ENCODE peak calls at places on chromosome X, in six cellular contexts. G is brain microvascular endothelial cell, T is iPS DF 6.9, Z is kidney, H is SJSA1, P is testis. W is an unnamed sample.

GRCh38 chrX:153306527-153307115 is 14.9 kb downstream of the PNMA6F start:
- DNase-seq in Z (peak; percentile 61), H (no peak), G (no peak), T (no peak), P (no peak), W (no peak)

GRCh38 chrX:153505361-153505760 is 10.6 kb downstream of the BGN start:
- DNase-seq in Z (no peak), G (no peak), T (no peak), H (no peak), P (no peak), W (no peak)

GRCh38 chrX:24515447-24515846 is 50.4 kb downstream of the PDK3 start:
- DNase-seq in T (no peak), G (peak; percentile 5), P (peak; percentile 36), Z (no peak), H (no peak), W (no peak)

GRCh38 chrX:43971966-43972961 is 926 bp downstream of the NDP start:
- DNase-seq in P (no peak), Z (no peak), T (no peak), H (peak; percentile 19), G (no peak), W (no peak)

GRCh38 chrX:38612281-38612680 is 50.9 kb downstream of the TSPAN7 start:
- DNase-seq in G (no peak), Z (no peak), T (no peak), H (no peak), P (no peak), W (no peak)

GRCh38 chrX:23387826-23388225 is 53.2 kb downstream of the PTCHD1 start:
- DNase-seq in Z (no peak), G (no peak), T (no peak), H (no peak), P (no peak), W (no peak)

GRCh38 chrX:15493118-15494082 is at the start of gene PIR:
- DNase-seq in T (no peak), H (peak; percentile 76), P (peak; percentile 90), G (peak; percentile 77), Z (peak; percentile 93), W (peak; percentile 94)

GRCh38 chrX:150813922-150814321 is 84.5 kb downstream of the CD99L2 start:
- DNase-seq in Z (no peak), G (no peak), H (no peak), T (no peak), P (no peak), W (no peak)

GRCh38 chrX:101393530-101394305 is 2.9 kb downstream of the RPL36A start:
- DNase-seq in H (no peak), T (no peak), Z (no peak), G (no peak), P (no peak), W (no peak)

GRCh38 chrX:7690842-7691241 is 152.1 kb upstream of the VCX start:
- DNase-seq in P (no peak), G (no peak), H (no peak), Z (no peak), T (no peak), W (no peak)

GRCh38 chrX:39766085-39766726 is 331.6 kb downstream of the BCOR start:
- DNase-seq in G (no peak), H (no peak), Z (no peak), T (no peak), P (no peak), W (no peak)

GRCh38 chrX:149871940-149872339 is 9.0 kb upstream of the MAGEA8 start:
- DNase-seq in G (peak; percentile 23), T (peak; percentile 27), H (peak; percentile 25), P (peak; percentile 24), Z (peak; percentile 32), W (no peak)

GRCh38 chrX:153878969-153879653 is 6.9 kb downstream of the L1CAM start:
- DNase-seq in P (no peak), Z (no peak), T (no peak), H (no peak), G (no peak), W (no peak)

GRCh38 chrX:10444204-10444603 is 176.2 kb downstream of the MID1 start:
- DNase-seq in G (no peak), Z (no peak), T (no peak), P (no peak), H (peak; percentile 1), W (no peak)

GRCh38 chrX:86014421-86014820 is 32.9 kb downstream of the CHM start:
- DNase-seq in G (no peak), P (no peak), H (peak; percentile 1), T (no peak), Z (no peak), W (no peak)

GRCh38 chrX:9724711-9725110 is 40.9 kb downstream of the GPR143 start:
- DNase-seq in T (no peak), P (no peak), H (no peak), G (peak; percentile 28), Z (no peak), W (no peak)

GRCh38 chrX:41449615-41450014 is 2.5 kb downstream of the NYX start:
- DNase-seq in G (no peak), H (peak; percentile 14), P (no peak), Z (no peak), T (no peak), W (no peak)

GRCh38 chrX:71871367-71871766 is 39.3 kb upstream of the NHSL2 start:
- DNase-seq in P (no peak), G (peak; percentile 12), H (no peak), T (no peak), Z (peak; percentile 71), W (no peak)

GRCh38 chrX:73683236-73683859 is 120.4 kb downstream of the CHIC1 start:
- DNase-seq in P (no peak), G (peak; percentile 2), Z (no peak), T (no peak), H (no peak), W (no peak)

DNA sequence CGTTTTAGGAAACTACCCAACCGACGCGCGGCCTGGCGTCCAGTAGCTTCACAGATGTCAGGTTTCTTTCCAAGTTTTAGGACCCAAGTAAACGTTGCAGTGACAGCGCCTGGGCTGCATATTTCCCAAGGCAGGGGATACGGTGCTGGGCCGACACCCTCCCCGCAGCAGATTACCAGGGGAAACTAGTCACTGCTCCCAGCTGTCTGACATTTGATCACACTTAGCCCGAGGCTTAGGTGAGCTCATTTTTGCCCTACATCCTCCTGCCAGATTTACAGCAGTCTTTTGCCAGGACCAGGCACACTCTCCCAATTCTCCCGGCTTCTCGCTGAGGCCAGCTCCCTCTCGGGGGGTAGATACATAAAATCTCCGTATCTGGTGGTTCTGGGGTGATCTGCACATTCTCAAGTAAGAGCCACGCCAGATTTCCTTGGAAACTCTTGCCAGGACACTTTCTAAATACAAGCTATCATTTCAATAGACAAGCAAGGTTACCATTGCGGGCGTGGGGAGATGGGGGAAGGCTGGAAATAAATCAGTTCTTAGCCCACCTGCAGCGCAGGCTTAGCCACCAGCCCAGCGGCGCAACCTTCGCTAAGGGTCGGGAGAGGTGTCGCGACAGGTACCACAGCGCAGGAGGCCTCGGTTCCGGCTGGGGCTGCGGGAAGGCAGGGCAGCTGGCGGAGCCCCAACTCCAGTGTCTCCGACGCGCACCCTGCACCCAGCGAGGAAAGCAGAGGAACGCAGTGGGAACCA is 2.5 kb upstream of the SOX3 start:
- DNase-seq in H (no peak), Z (no peak), G (no peak), P (no peak), T (no peak), W (no peak)
- H3K4me3 ChIP-seq in H (no peak overlapping the region), Z (no peak overlapping the region), G (no peak overlapping the region), P (no peak overlapping the region), T (peak overlapping the region; percentile 31), W (no peak overlapping the region)

DNA sequence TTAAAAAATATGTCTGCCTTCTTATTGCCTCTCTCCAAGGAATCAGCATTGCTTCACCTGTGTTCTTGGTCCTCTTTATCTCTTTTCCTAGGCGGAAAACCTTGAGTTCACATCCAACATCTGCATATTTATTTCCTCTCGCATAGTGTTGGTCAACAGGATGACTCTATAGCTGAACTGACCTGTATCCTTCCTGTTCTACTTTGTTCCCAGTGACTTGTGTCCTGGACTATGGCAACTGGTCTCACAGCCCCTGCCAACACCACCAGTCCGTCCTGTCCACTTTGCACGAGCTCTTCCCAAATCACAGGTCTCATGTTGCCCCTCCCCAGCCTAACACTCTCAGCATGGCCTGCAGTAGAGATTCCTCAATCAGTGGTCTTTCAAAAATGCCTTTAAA is 2.0 kb downstream of the DIPK2B start:
- DNase-seq in T (no peak), G (no peak), Z (no peak), P (no peak), H (no peak), W (no peak)
- H3K4me3 ChIP-seq in T (no peak overlapping the region), G (no peak overlapping the region), Z (no peak overlapping the region), P (no peak overlapping the region), H (no peak overlapping the region), W (peak overlapping the region; percentile 36)

GRCh38 chrX:1029494-1029893 is 183.0 kb downstream of the CRLF2 start:
- DNase-seq in P (no peak), G (no peak), T (no peak), H (no peak), Z (no peak), W (peak; percentile 20)

GRCh38 chrX:1027680-1028079 is 184.8 kb downstream of the CRLF2 start:
- DNase-seq in Z (no peak), P (no peak), G (no peak), T (no peak), H (no peak), W (no peak)

GRCh38 chrX:1026263-1027015 is 186.0 kb downstream of the CRLF2 start:
- DNase-seq in T (no peak), P (peak; percentile 18), H (no peak), G (no peak), Z (no peak), W (no peak)

GRCh38 chrX:1025413-1025812 is 187.0 kb downstream of the CRLF2 start:
- DNase-seq in P (no peak), T (no peak), G (no peak), H (no peak), Z (no peak), W (no peak)

GRCh38 chrX:1027133-1027532 is 185.3 kb downstream of the CRLF2 start:
- DNase-seq in P (no peak), G (no peak), H (no peak), T (no peak), Z (no peak), W (peak; percentile 40)
- H3K4me3 ChIP-seq in P (no peak overlapping the region), G (no peak overlapping the region), H (no peak overlapping the region), T (no peak overlapping the region), Z (no peak overlapping the region), W (no peak overlapping the region)

GRCh38 chrX:136778914-136779313 is 1.8 kb downstream of the ARHGEF6 start:
- DNase-seq in T (no peak), Z (no peak), P (no peak), G (no peak), H (no peak), W (no peak)

GRCh38 chrX:136781180-136781797 is 557 bp upstream of the ARHGEF6 start:
- DNase-seq in P (no peak), Z (no peak), G (peak; percentile 3), T (no peak), H (peak; percentile 20), W (no peak)

GRCh38 chrX:136779346-136779781 is 1.4 kb downstream of the ARHGEF6 start:
- DNase-seq in G (no peak), H (peak; percentile 7), Z (no peak), P (no peak), T (no peak), W (no peak)

GRCh38 chrX:136780241-136780640 is 491 bp downstream of the ARHGEF6 start:
- DNase-seq in Z (no peak), G (no peak), T (no peak), P (no peak), H (peak; percentile 18), W (no peak)

DNA sequence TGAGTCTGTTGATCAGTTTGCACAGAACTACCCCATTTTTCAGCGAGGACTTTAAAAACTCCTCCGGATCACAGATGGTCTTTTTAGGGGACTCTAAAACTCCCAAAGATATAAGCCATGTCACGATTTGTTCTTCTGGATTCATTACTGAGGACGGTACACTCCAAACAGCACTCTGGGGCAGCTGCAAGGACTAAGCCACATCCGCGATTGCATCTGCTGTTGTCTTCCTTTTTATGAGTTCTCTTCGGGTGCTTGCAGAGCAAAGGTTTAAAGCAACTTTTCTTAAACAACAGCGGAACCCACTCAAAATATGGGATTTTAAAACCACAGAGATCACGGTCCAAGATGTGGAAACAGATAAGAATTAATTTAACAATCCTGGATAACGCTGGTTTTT is at the start of gene ARHGEF6:
- DNase-seq in Z (no peak), P (peak; percentile 15), G (no peak), T (no peak), H (peak; percentile 18), W (no peak)
- H3K4me3 ChIP-seq in Z (peak within 1 kb of the TSS; percentile 42), P (peak within 1 kb of the TSS; percentile 13), G (peak within 1 kb of the TSS; percentile 3), T (no peak within 1 kb of the TSS), H (peak within 1 kb of the TSS; percentile 26), W (peak within 1 kb of the TSS; percentile 47)

W was measured in upper lobe of right lung.